ENCODE peak calls at places on chromosomes 12 and 14, in six cellular contexts. V is uterus; O is upper lobe of left lung; A is T-helper 2 cell; J is SW 1271; W is activated CD4-positive, alpha-beta memory T cell treated with anti-CD3 and anti-CD28 coated beads, Interleukin-2, amount 10 ng/mL, durations not matched to agents 7 days and 5 days. B is an unnamed sample.

GRCh38 chr12:22856120-22856699 is 231.2 kb downstream of the ETNK1 start:
- DNase-seq in V (no peak), O (no peak), A (no peak), J (no peak), W (no peak), B (peak; percentile 10)

GRCh38 chr12:12505544-12506501 is 56.8 kb downstream of the DUSP16 start:
- DNase-seq in V (no peak), O (no peak), A (no peak), J (no peak), W (no peak), B (no peak)

GRCh38 chr14:66501592-66501991 is 6.4 kb upstream of the GPHN start:
- DNase-seq in V (no peak), O (no peak), A (no peak), J (no peak), W (no peak), B (no peak)

GRCh38 chr12:11577658-11578260 is 71.7 kb upstream of the ETV6 start:
- DNase-seq in V (no peak), O (no peak), A (no peak), J (no peak), W (no peak), B (no peak)

GRCh38 chr12:3901116-3901515 is 27.9 kb upstream of the PARP11 start:
- DNase-seq in V (no peak), O (no peak), A (no peak), J (no peak), W (no peak), B (no peak)

GRCh38 chr14:75783602-75784313 is 122.7 kb downstream of the TTLL5 start:
- DNase-seq in V (no peak), O (no peak), A (no peak), J (no peak), W (no peak), B (no peak)

GRCh38 chr12:31005944-31006361 is 67.7 kb upstream of the DDX11 start:
- DNase-seq in V (no peak), O (no peak), A (no peak), J (no peak), W (no peak), B (no peak)

GRCh38 chr12:132700212-132700913 is 10.3 kb upstream of the PGAM5 start:
- DNase-seq in V (no peak), O (no peak), A (no peak), J (no peak), W (no peak), B (peak; percentile 41)

GRCh38 chr14:67397536-67397935 is 14.4 kb downstream of the PLEK2 start:
- DNase-seq in V (no peak), O (no peak), A (no peak), J (no peak), W (no peak), B (no peak)

GRCh38 chr14:77965919-77966435 is 166.1 kb downstream of the ADCK1 start:
- DNase-seq in V (no peak), O (no peak), A (no peak), J (no peak), W (peak; percentile 62), B (no peak)

GRCh38 chr12:92462049-92462448 is 240.7 kb upstream of the PLEKHG7 start:
- DNase-seq in V (no peak), O (no peak), A (no peak), J (no peak), W (peak; percentile 22), B (no peak)

GRCh38 chr14:101120636-101121398 is 217.3 kb upstream of the RTL1 start:
- DNase-seq in V (peak; percentile 16), O (peak; percentile 70), A (no peak), J (no peak), W (peak; percentile 15), B (no peak)

GRCh38 chr12:27194644-27195043 is 49.4 kb upstream of the STK38L start:
- DNase-seq in V (no peak), O (no peak), A (no peak), J (no peak), W (no peak), B (no peak)

GRCh38 chr12:131616316-131617098 is 94.4 kb upstream of the SFSWAP start:
- DNase-seq in V (no peak), O (no peak), A (no peak), J (no peak), W (no peak), B (no peak)

GRCh38 chr12:57133916-57134315 is 5.6 kb downstream of the LRP1 start:
- DNase-seq in V (peak; percentile 34), O (no peak), A (no peak), J (no peak), W (no peak), B (no peak)

GRCh38 chr14:58770501-58770982 is 132.8 kb downstream of the DACT1 start:
- DNase-seq in V (no peak), O (no peak), A (no peak), J (no peak), W (no peak), B (no peak)

GRCh38 chr12:118714051-118714460 is 267.3 kb upstream of the SRRM4 start:
- DNase-seq in V (no peak), O (no peak), A (no peak), J (no peak), W (peak; percentile 26), B (no peak)

GRCh38 chr14:31418440-31418839 is 1.9 kb downstream of the HEATR5A start:
- DNase-seq in V (no peak), O (no peak), A (no peak), J (no peak), W (no peak), B (no peak)

GRCh38 chr12:96150442-96150841 is 43.7 kb upstream of the ELK3 start:
- DNase-seq in V (no peak), O (no peak), A (no peak), J (no peak), W (no peak), B (no peak)

GRCh38 chr14:28975084-28975483 is 208.5 kb downstream of the FOXG1 start:
- DNase-seq in V (no peak), O (no peak), A (no peak), J (no peak), W (no peak), B (no peak)

GRCh38 chr12:12683725-12684124 is 12.3 kb downstream of the GPR19 start:
- DNase-seq in V (no peak), O (no peak), A (no peak), J (no peak), W (no peak), B (no peak)

GRCh38 chr14:29851397-29851796 is 76.2 kb downstream of the PRKD1 start:
- DNase-seq in V (no peak), O (no peak), A (no peak), J (no peak), W (no peak), B (no peak)

GRCh38 chr12:115354007-115354452 is 670.1 kb upstream of the TBX3 start:
- DNase-seq in V (peak; percentile 77), O (peak; percentile 23), A (no peak), J (peak; percentile 21), W (no peak), B (no peak)

GRCh38 chr14:67668559-67668958 is 5.9 kb downstream of the VTI1B start:
- DNase-seq in V (no peak), O (no peak), A (no peak), J (no peak), W (no peak), B (no peak)

GRCh38 chr12:18998343-18999270 is 130.9 kb upstream of the PLEKHA5 start:
- DNase-seq in V (no peak), O (peak; percentile 35), A (no peak), J (no peak), W (no peak), B (no peak)

B was measured in Panc1.